ENCODE peak calls at places on chromosomes 1 and 21, in five cellular contexts. G, K, C, Z and W are unnamed samples.

GRCh38 chr21:35373998-35374397 is 324.9 kb upstream of the RUNX1 start:
- DNase-seq in C (no peak), Z (no peak), K (no peak), G (no peak), W (no peak)

GRCh38 chr1:153375511-153375910 is at the start of gene S100A12:
- DNase-seq in Z (peak; percentile 80), K (no peak), G (no peak), C (no peak), W (no peak)

GRCh38 chr1:32925360-32926142 is 24.4 kb upstream of the TMEM54 start:
- DNase-seq in Z (no peak), G (no peak), C (no peak), K (no peak), W (peak; percentile 56)

GRCh38 chr1:53295746-53296722 is 31.8 kb downstream of the LRP8 start:
- DNase-seq in G (peak; percentile 13), C (no peak), Z (no peak), K (no peak), W (no peak)

GRCh38 chr21:44702111-44702972 is 5.4 kb downstream of the KRTAP10-12 start:
- DNase-seq in Z (no peak), K (peak; percentile 84), G (no peak), C (no peak), W (no peak)

GRCh38 chr1:21335750-21336168 is 45.5 kb upstream of the ECE1 start:
- DNase-seq in C (no peak), Z (no peak), G (no peak), K (peak; percentile 84), W (no peak)

GRCh38 chr1:161994153-161994814 is 29.4 kb downstream of the OLFML2B start:
- DNase-seq in Z (peak; percentile 75), K (no peak), G (no peak), C (no peak), W (no peak)

GRCh38 chr1:169072945-169073725 is 33.4 kb upstream of the ATP1B1 start:
- DNase-seq in G (no peak), K (no peak), C (no peak), Z (no peak), W (no peak)

GRCh38 chr1:191490303-191490702 is 668.0 kb upstream of the RGS18 start:
- DNase-seq in C (no peak), K (no peak), G (no peak), Z (no peak), W (no peak)

GRCh38 chr1:207965602-207966387 is 54.9 kb upstream of the CD34 start:
- DNase-seq in C (no peak), G (peak; percentile 6), K (no peak), Z (no peak), W (peak; percentile 44)

GRCh38 chr1:65762081-65762862 is 30.4 kb upstream of the PDE4B start:
- DNase-seq in G (no peak), K (no peak), C (no peak), Z (peak; percentile 81), W (no peak)

GRCh38 chr1:3074800-3075199 is 5.8 kb downstream of the PRDM16 start:
- DNase-seq in K (no peak), Z (no peak), C (no peak), G (no peak), W (no peak)

GRCh38 chr1:228770779-228771223 is 35.5 kb downstream of the RHOU start:
- DNase-seq in K (peak; percentile 41), C (no peak), G (no peak), Z (no peak), W (no peak)

GRCh38 chr1:153626929-153627796 is at the start of gene S100A13:
- DNase-seq in Z (peak; percentile 96), C (peak; percentile 73), G (peak; percentile 90), K (peak; percentile 70), W (peak; percentile 90)

GRCh38 chr1:202596638-202597037 is 113.6 kb downstream of the SYT2 start:
- DNase-seq in Z (no peak), C (no peak), G (no peak), K (no peak), W (no peak)

GRCh38 chr1:23957096-23957495 is 2.5 kb upstream of the PNRC2 start:
- DNase-seq in C (no peak), Z (no peak), G (no peak), K (no peak), W (no peak)

GRCh38 chr1:22870201-22870871 is 102.3 kb downstream of the LACTBL1 start:
- DNase-seq in C (no peak), Z (no peak), K (no peak), G (no peak), W (no peak)

GRCh38 chr1:162710349-162710748 is 78.1 kb downstream of the DDR2 start:
- DNase-seq in C (no peak), G (no peak), K (no peak), Z (peak; percentile 26), W (no peak)

GRCh38 chr1:23556661-23557470 is 2.4 kb downstream of the ID3 start:
- DNase-seq in C (peak; percentile 68), G (no peak), K (peak; percentile 55), Z (peak; percentile 71), W (peak; percentile 75)

GRCh38 chr1:100943533-100943932 is 47.6 kb downstream of the SLC30A7 start:
- DNase-seq in K (no peak), Z (peak; percentile 13), C (no peak), G (no peak), W (no peak)

GRCh38 chr1:154749078-154749760 is 120.9 kb downstream of the KCNN3 start:
- DNase-seq in C (no peak), G (no peak), Z (peak; percentile 46), K (peak; percentile 16), W (no peak)

GRCh38 chr1:10155087-10155712 is 55.2 kb upstream of the KIF1B start:
- DNase-seq in Z (no peak), C (peak; percentile 22), K (no peak), G (no peak), W (no peak)

GRCh38 chr1:210236386-210236839 is 3.8 kb downstream of the SERTAD4 start:
- DNase-seq in C (no peak), K (no peak), G (no peak), Z (no peak), W (no peak)

GRCh38 chr1:24702511-24703293 is 42.5 kb upstream of the CLIC4 start:
- DNase-seq in G (no peak), C (peak; percentile 21), Z (peak; percentile 61), K (no peak), W (peak; percentile 38)

GRCh38 chr21:46150491-46151121 is 4.8 kb downstream of the FTCD start:
- DNase-seq in K (no peak), Z (no peak), C (no peak), G (no peak), W (no peak)

GRCh38 chr1:7000720-7001119 is 215.5 kb downstream of the CAMTA1 start:
- DNase-seq in C (no peak), G (no peak), Z (no peak), K (no peak), W (no peak)

GRCh38 chr1:221161571-221162041 is 282.4 kb downstream of the HLX start:
- DNase-seq in Z (peak; percentile 17), K (no peak), G (no peak), C (no peak), W (no peak)

GRCh38 chr1:207798847-207799246 is 47.0 kb downstream of the CD46 start:
- DNase-seq in Z (peak; percentile 40), C (no peak), K (no peak), G (no peak), W (no peak)

GRCh38 chr1:24643362-24644346 is 552 bp downstream of the SRRM1 start:
- DNase-seq in C (no peak), Z (peak; percentile 20), K (no peak), G (peak; percentile 8), W (no peak)

GRCh38 chr1:152860129-152860528 is 333 bp downstream of the LCE7A start:
- DNase-seq in Z (no peak), C (no peak), G (no peak), K (no peak), W (no peak)

GRCh38 chr1:53047737-53048344 is 14.2 kb upstream of the PODN start:
- DNase-seq in G (peak; percentile 62), Z (peak; percentile 66), K (no peak), C (no peak), W (peak; percentile 6)

GRCh38 chr1:147225193-147225730 is at the start of gene FMO5:
- DNase-seq in K (peak; percentile 45), G (peak; percentile 46), Z (peak; percentile 52), C (peak; percentile 26), W (no peak)

GRCh38 chr1:50978144-50978851 is 8.3 kb downstream of the CDKN2C start:
- DNase-seq in C (no peak), K (peak; percentile 94), Z (peak; percentile 74), G (peak; percentile 82), W (peak; percentile 49)

GRCh38 chr1:61979729-61980128 is 214.9 kb upstream of the L1TD1 start:
- DNase-seq in G (no peak), K (no peak), C (no peak), Z (no peak), W (no peak)

GRCh38 chr21:43928726-43929125 is 63.7 kb downstream of the AGPAT3 start:
- DNase-seq in Z (no peak), C (no peak), K (no peak), G (no peak), W (no peak)

GRCh38 chr1:59692591-59692990 is 122.2 kb upstream of the HOOK1 start:
- DNase-seq in K (peak; percentile 21), Z (peak; percentile 97), G (no peak), C (peak; percentile 67), W (no peak)